ENCODE peak calls at places on chromosomes 6 and 20, in ten cellular contexts. K is HFF-Myc, W is fibroblast of villous mesenchyme, Q is thoracic aorta, J is fibroblast of mammary gland, I is sigmoid colon, E is fibroblast of lung, B is heart right ventricle, U is fibroblast of pulmonary artery, D is HCT116. F is an unnamed sample.

GRCh38 chr6:13113376-13113775 is 215.0 kb downstream of the TBC1D7 start:
- DNase-seq in K (no peak), W (no peak), Q (no peak), J (no peak), I (no peak), E (no peak), B (no peak), U (no peak), D (no peak), F (no peak)

GRCh38 chr6:157172088-157172768 is 151.1 kb downstream of the TMEM242 start:
- DNase-seq in K (no peak), W (no peak), Q (no peak), J (no peak), I (no peak), E (no peak), B (no peak), U (no peak), D (no peak), F (no peak)

GRCh38 chr6:4727671-4728435 is 48.4 kb upstream of the CDYL start:
- DNase-seq in K (no peak), W (peak), Q (no peak), J (peak), I (no peak), E (peak), B (no peak), U (no peak), D (no peak), F (peak)

GRCh38 chr6:122400121-122400450 is 634 bp downstream of the HSF2 start:
- DNase-seq in K (no peak), W (peak), Q (peak), J (peak), I (no peak), E (peak), B (no peak), U (no peak), D (no peak), F (peak)

GRCh38 chr6:88964509-88964908 is 1.1 kb upstream of the RNGTT start:
- DNase-seq in K (no peak), W (no peak), Q (no peak), J (no peak), I (no peak), E (no peak), B (no peak), U (no peak), D (no peak), F (no peak)

GRCh38 chr6:54525731-54526130 is 217.5 kb downstream of the TINAG start:
- DNase-seq in K (peak), W (peak), Q (no peak), J (peak), I (no peak), E (peak), B (no peak), U (peak), D (peak), F (peak)

GRCh38 chr20:3652217-3652616 is 11.0 kb downstream of the GFRA4 start:
- DNase-seq in K (no peak), W (no peak), Q (no peak), J (no peak), I (no peak), E (no peak), B (no peak), U (no peak), D (no peak), F (no peak)

GRCh38 chr20:49561256-49561655 is 6.7 kb downstream of the PTGIS start:
- DNase-seq in K (no peak), W (no peak), Q (no peak), J (no peak), I (peak), E (no peak), B (no peak), U (no peak), D (no peak), F (no peak)

GRCh38 chr6:46994933-46995332 is 47.2 kb downstream of the ADGRF1 start:
- DNase-seq in K (no peak), W (no peak), Q (no peak), J (no peak), I (no peak), E (no peak), B (no peak), U (no peak), D (no peak), F (no peak)

GRCh38 chr20:4147319-4147718 is 132.0 kb upstream of the RNF24 start:
- DNase-seq in K (no peak), W (no peak), Q (no peak), J (no peak), I (peak), E (peak), B (no peak), U (no peak), D (no peak), F (no peak)

GRCh38 chr20:51565741-51566140 is 23.2 kb upstream of the NFATC2 start:
- DNase-seq in K (no peak), W (no peak), Q (no peak), J (peak), I (no peak), E (peak), B (no peak), U (no peak), D (no peak), F (peak)

GRCh38 chr6:5764401-5764955 is 242.2 kb downstream of the NRN1 start:
- DNase-seq in K (no peak), W (no peak), Q (peak), J (peak), I (no peak), E (peak), B (no peak), U (no peak), D (no peak), F (peak)

GRCh38 chr6:156585859-156586258 is 191.3 kb upstream of the ARID1B start:
- DNase-seq in K (no peak), W (no peak), Q (no peak), J (peak), I (no peak), E (no peak), B (no peak), U (no peak), D (no peak), F (no peak)

GRCh38 chr6:53673138-53673801 is 7.7 kb upstream of the KLHL31 start:
- DNase-seq in K (peak), W (peak), Q (no peak), J (peak), I (no peak), E (peak), B (no peak), U (peak), D (peak), F (peak)

GRCh38 chr6:146029573-146030184 is 817 bp downstream of the GRM1 start:
- DNase-seq in K (no peak), W (no peak), Q (no peak), J (no peak), I (no peak), E (no peak), B (no peak), U (no peak), D (no peak), F (no peak)
- H3K4me3 ChIP-seq in K (no peak), W (no peak), Q (no peak), J (no peak), I (no peak), E (no peak), B (no peak), U (no peak), D (no peak), F (no peak)

DNA sequence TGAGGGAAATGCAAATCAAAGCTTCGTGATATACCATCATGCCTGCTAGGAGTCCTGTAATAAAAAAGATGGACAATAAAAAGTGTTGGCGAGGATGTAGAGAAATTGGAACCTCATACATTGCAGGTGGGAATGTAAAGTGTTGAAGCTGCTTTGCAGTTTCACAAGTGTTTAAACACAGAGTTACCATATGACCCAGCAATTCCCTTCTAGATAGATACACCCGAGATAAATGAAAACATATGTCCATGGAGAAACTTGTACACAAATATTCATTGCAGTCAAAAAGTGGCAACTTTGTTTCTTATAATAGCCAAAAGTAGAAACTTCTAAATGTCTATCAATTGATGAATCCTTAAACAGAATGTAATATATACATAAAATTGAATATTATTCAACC is 20.7 kb upstream of the ERVFRD-1 start:
- DNase-seq in K (peak), W (peak), Q (no peak), J (peak), I (no peak), E (no peak), B (no peak), U (no peak), D (no peak), F (peak)
- TF ChIP-seq CTCF in K (no peak), W (no peak), Q (no peak), J (no peak), I (no peak), E (no peak), B (no peak), U (no peak), D (no peak), F (no peak)

GRCh38 chr6:52499026-52499425 is 77.8 kb downstream of the TRAM2 start:
- DNase-seq in K (no peak), W (peak), Q (no peak), J (peak), I (no peak), E (peak), B (no peak), U (peak), D (no peak), F (peak)

GRCh38 chr6:52496609-52497008 is 76.5 kb downstream of the EFHC1 start:
- DNase-seq in K (no peak), W (no peak), Q (no peak), J (no peak), I (no peak), E (no peak), B (no peak), U (no peak), D (no peak), F (no peak)

GRCh38 chr6:52498538-52499017 is 78.3 kb downstream of the TRAM2 start:
- DNase-seq in K (no peak), W (no peak), Q (no peak), J (no peak), I (no peak), E (no peak), B (no peak), U (no peak), D (no peak), F (peak)

GRCh38 chr6:52495859-52496396 is 75.8 kb downstream of the EFHC1 start:
- DNase-seq in K (no peak), W (no peak), Q (no peak), J (no peak), I (no peak), E (no peak), B (no peak), U (no peak), D (no peak), F (no peak)

DNA sequence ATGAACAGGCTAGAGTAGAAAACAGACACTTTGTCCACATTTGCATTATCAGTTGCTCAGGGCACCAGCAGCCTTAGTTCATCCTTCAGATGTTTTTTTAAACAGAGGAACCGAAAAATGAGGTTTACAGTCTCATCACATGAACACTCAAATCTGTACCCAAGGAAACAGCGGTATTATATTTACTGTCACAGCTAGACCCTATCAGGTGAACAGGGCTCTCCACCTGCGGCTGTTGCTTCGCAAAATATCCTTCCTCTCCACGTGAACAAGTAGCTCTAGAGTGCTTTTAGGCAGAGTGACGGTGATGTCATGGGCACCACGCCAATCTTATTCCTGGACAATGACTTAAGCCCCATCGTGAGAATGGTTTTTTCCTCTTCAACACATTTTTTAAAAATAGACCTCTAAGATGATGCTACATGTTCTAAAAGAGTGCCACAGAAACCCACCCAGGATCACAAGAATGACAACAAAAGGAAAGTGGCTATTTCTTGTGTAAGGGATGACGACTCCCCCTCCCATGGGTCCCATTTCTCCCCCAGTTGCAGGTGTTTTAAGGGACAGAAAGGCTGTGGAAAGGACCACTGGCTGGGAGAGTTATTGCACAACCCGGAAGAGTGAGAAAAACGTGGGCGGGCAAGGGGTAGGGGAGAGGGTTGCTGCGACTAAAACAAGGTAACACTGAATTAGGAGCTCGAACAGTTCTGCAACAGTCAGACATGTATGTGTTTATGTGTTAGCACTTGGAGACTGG is 77.7 kb downstream of the EFHC1 start:
- DNase-seq in K (no peak), W (no peak), Q (no peak), J (peak), I (peak), E (peak), B (no peak), U (peak), D (no peak), F (no peak)
- H3K4me3 ChIP-seq in K (no peak), W (no peak), Q (no peak), J (no peak), I (no peak), E (no peak), B (no peak), U (no peak), D (no peak), F (no peak)

DNA sequence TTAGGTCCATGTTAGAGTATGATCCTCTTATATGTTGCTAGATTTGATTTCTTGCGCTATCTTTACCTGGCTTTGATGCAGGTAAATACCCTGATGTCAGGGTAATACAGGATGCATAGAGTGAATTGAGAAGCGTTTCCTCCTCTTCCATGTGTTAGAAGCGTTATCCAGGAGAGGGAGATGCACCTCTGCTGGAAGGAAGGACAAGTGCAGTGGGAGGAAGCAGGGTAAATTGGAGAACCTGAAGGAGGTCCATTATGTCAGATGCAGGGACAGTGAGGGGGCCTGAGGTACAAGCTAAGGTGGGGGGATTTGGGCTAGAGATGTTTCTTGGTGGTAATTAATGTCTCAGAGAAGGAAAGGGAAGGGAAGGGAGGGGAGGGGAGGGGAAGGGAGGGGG is 7.7 kb downstream of the SHLD1 start:
- DNase-seq in K (no peak), W (no peak), Q (no peak), J (no peak), I (no peak), E (no peak), B (no peak), U (no peak), D (no peak), F (no peak)
- TF ChIP-seq CTCF in K (no peak), W (no peak), Q (no peak), J (no peak), I (no peak), E (no peak), B (no peak), U (no peak), D (no peak), F (no peak)

GRCh38 chr6:43634702-43635303 is 837 bp upstream of the MAD2L1BP start:
- DNase-seq in K (no peak), W (no peak), Q (no peak), J (no peak), I (no peak), E (no peak), B (no peak), U (no peak), D (no peak), F (no peak)
- H3K4me3 ChIP-seq in K (no peak), W (no peak), Q (peak), J (no peak), I (no peak), E (no peak), B (no peak), U (no peak), D (no peak), F (no peak)

GRCh38 chr6:142725024-142725770 is 219.8 kb downstream of the HIVEP2 start:
- DNase-seq in K (no peak), W (no peak), Q (no peak), J (no peak), I (no peak), E (no peak), B (no peak), U (no peak), D (no peak), F (no peak)
- TF ChIP-seq CTCF in K (no peak), W (no peak), Q (no peak), J (no peak), I (no peak), E (no peak), B (no peak), U (no peak), D (no peak), F (no peak)

F was measured in AG10803.